ENCODE peak calls at places on chromosomes 1 and 21, in nine cellular contexts. B, E, R, P, X, S, F, Y and H are unnamed samples.

GRCh38 chr1:113042336-113043143 is 30.5 kb upstream of the LRIG2 start:
- DNase-seq in S (peak), F (peak), R (no peak), E (peak), B (peak), P (peak), X (peak), Y (no peak), H (no peak)

GRCh38 chr1:37151789-37152188 is 117.5 kb upstream of the GRIK3 start:
- DNase-seq in X (no peak), P (no peak), B (no peak), Y (no peak), R (no peak), F (no peak), S (no peak), E (no peak), H (no peak)

GRCh38 chr1:12435639-12436344 is 182.2 kb downstream of the DHRS3 start:
- DNase-seq in E (peak), P (no peak), R (no peak), F (no peak), X (no peak), S (no peak), Y (peak), B (no peak), H (no peak)

GRCh38 chr1:22184892-22185612 is 42.2 kb upstream of the WNT4 start:
- DNase-seq in R (peak), E (no peak), X (peak), P (no peak), Y (no peak), B (no peak), F (no peak), S (peak), H (no peak)

GRCh38 chr1:157106813-157107189 is 7.2 kb upstream of the ETV3L start:
- DNase-seq in B (no peak), R (no peak), F (no peak), X (no peak), P (no peak), Y (no peak), S (no peak), E (no peak), H (no peak)

GRCh38 chr21:45074818-45075605 is 632 bp downstream of the ADARB1 start:
- DNase-seq in S (no peak), E (peak), X (no peak), Y (peak), P (peak), B (no peak), F (peak), R (no peak), H (no peak)

GRCh38 chr1:21066365-21067012 is 110.2 kb downstream of the EIF4G3 start:
- DNase-seq in S (no peak), X (no peak), P (no peak), B (peak), E (no peak), F (no peak), Y (no peak), R (no peak), H (no peak)

GRCh38 chr1:112575154-112575804 is 43.7 kb downstream of the ST7L start:
- DNase-seq in X (no peak), S (no peak), P (no peak), B (no peak), Y (no peak), F (no peak), E (no peak), R (no peak), H (no peak)

GRCh38 chr1:11314959-11315358 is 42.0 kb downstream of the UBIAD1 start:
- DNase-seq in S (no peak), Y (no peak), P (no peak), B (no peak), R (no peak), E (no peak), X (no peak), F (no peak), H (no peak)

GRCh38 chr1:111576547-111576946 is 43.0 kb upstream of the RAP1A start:
- DNase-seq in S (no peak), B (no peak), F (peak), P (no peak), X (no peak), E (no peak), Y (no peak), R (no peak), H (no peak)